ENCODE peak calls at places on chromosomes 5 and 9, in four cellular contexts. One of them, this sample, is unnamed.

GRCh38 chr9:97889941-97890557 is 32.3 kb downstream of the TRMO start:
- DNase-seq in GM12878: no peak
- DNase-seq in A549: peak
- DNase-seq in K562: peak
- DNase-seq in this sample: peak

GRCh38 chr9:25654417-25654816 is 23.8 kb downstream of the TUSC1 start:
- DNase-seq in A549: no peak
- DNase-seq in K562: no peak
- DNase-seq in GM12878: no peak
- DNase-seq in this sample: no peak

GRCh38 chr5:9787813-9788600 is 157.9 kb upstream of the TAS2R1 start:
- DNase-seq in A549: no peak
- DNase-seq in GM12878: no peak
- DNase-seq in K562: no peak
- DNase-seq in this sample: no peak

GRCh38 chr9:33113799-33114547 is 37.5 kb upstream of the SMU1 start:
- DNase-seq in A549: no peak
- DNase-seq in K562: no peak
- DNase-seq in GM12878: no peak
- DNase-seq in this sample: no peak

GRCh38 chr9:124278054-124278540 is 20.3 kb downstream of the NEK6 start:
- DNase-seq in A549: peak
- DNase-seq in GM12878: no peak
- DNase-seq in K562: peak
- DNase-seq in this sample: no peak

GRCh38 chr5:170648546-170648945 is 135.0 kb upstream of the GABRP start:
- DNase-seq in GM12878: no peak
- DNase-seq in A549: peak
- DNase-seq in K562: no peak
- DNase-seq in this sample: no peak

GRCh38 chr5:1720396-1721110 is 79.1 kb downstream of the MRPL36 start:
- DNase-seq in A549: no peak
- DNase-seq in K562: no peak
- DNase-seq in GM12878: no peak
- DNase-seq in this sample: no peak

GRCh38 chr9:133476531-133476930 is 2.4 kb downstream of the SLC2A6 start:
- DNase-seq in K562: no peak
- DNase-seq in A549: no peak
- DNase-seq in GM12878: no peak
- DNase-seq in this sample: no peak

GRCh38 chr9:87824216-87824875 is 58.3 kb upstream of the SPATA31E1 start:
- DNase-seq in K562: no peak
- DNase-seq in A549: no peak
- DNase-seq in GM12878: no peak
- DNase-seq in this sample: no peak

GRCh38 chr9:135335691-135336181 is 143.8 kb upstream of the PPP1R26 start:
- DNase-seq in GM12878: no peak
- DNase-seq in K562: no peak
- DNase-seq in A549: no peak
- DNase-seq in this sample: peak

GRCh38 chr5:135471726-135472125 is 19.6 kb upstream of the TIFAB start:
- DNase-seq in K562: no peak
- DNase-seq in GM12878: no peak
- DNase-seq in A549: no peak
- DNase-seq in this sample: no peak

GRCh38 chr9:83238871-83239624 is 176.1 kb upstream of the RASEF start:
- DNase-seq in K562: no peak
- DNase-seq in A549: peak
- DNase-seq in GM12878: no peak
- DNase-seq in this sample: no peak

GRCh38 chr9:83047839-83048775 is 14.8 kb downstream of the RASEF start:
- DNase-seq in A549: peak
- DNase-seq in K562: no peak
- DNase-seq in GM12878: no peak
- DNase-seq in this sample: no peak

GRCh38 chr5:18563853-18564252 is 929.6 kb downstream of the TAF11L14 start:
- DNase-seq in K562: no peak
- DNase-seq in A549: no peak
- DNase-seq in GM12878: no peak
- DNase-seq in this sample: no peak

GRCh38 chr5:151671979-151672378 is 14.7 kb downstream of the SPARC start:
- DNase-seq in GM12878: no peak
- DNase-seq in A549: no peak
- DNase-seq in K562: no peak
- DNase-seq in this sample: no peak

GRCh38 chr9:16871358-16872151 is 1.1 kb upstream of the BNC2 start:
- DNase-seq in K562: no peak
- DNase-seq in A549: peak
- DNase-seq in GM12878: no peak
- DNase-seq in this sample: peak

GRCh38 chr5:88660326-88660946 is 222.5 kb downstream of the MEF2C start:
- DNase-seq in A549: no peak
- DNase-seq in K562: no peak
- DNase-seq in GM12878: no peak
- DNase-seq in this sample: no peak

GRCh38 chr5:4832491-4832890 is 307.6 kb upstream of the ADAMTS16 start:
- DNase-seq in GM12878: no peak
- DNase-seq in A549: no peak
- DNase-seq in K562: no peak
- DNase-seq in this sample: no peak

GRCh38 chr5:36877667-36878420 is 1.3 kb downstream of the NIPBL start:
- DNase-seq in K562: no peak
- DNase-seq in GM12878: no peak
- DNase-seq in A549: peak
- DNase-seq in this sample: peak

GRCh38 chr9:73451003-73451402 is 299.3 kb downstream of the ANXA1 start:
- DNase-seq in A549: no peak
- DNase-seq in GM12878: no peak
- DNase-seq in K562: no peak
- DNase-seq in this sample: no peak

GRCh38 chr9:86783884-86784283 is 163.4 kb downstream of the GAS1 start:
- DNase-seq in K562: no peak
- DNase-seq in GM12878: no peak
- DNase-seq in A549: no peak
- DNase-seq in this sample: no peak

GRCh38 chr9:92154016-92154415 is 38.8 kb upstream of the SPTLC1 start:
- DNase-seq in GM12878: no peak
- DNase-seq in K562: no peak
- DNase-seq in A549: no peak
- DNase-seq in this sample: no peak

DNA sequence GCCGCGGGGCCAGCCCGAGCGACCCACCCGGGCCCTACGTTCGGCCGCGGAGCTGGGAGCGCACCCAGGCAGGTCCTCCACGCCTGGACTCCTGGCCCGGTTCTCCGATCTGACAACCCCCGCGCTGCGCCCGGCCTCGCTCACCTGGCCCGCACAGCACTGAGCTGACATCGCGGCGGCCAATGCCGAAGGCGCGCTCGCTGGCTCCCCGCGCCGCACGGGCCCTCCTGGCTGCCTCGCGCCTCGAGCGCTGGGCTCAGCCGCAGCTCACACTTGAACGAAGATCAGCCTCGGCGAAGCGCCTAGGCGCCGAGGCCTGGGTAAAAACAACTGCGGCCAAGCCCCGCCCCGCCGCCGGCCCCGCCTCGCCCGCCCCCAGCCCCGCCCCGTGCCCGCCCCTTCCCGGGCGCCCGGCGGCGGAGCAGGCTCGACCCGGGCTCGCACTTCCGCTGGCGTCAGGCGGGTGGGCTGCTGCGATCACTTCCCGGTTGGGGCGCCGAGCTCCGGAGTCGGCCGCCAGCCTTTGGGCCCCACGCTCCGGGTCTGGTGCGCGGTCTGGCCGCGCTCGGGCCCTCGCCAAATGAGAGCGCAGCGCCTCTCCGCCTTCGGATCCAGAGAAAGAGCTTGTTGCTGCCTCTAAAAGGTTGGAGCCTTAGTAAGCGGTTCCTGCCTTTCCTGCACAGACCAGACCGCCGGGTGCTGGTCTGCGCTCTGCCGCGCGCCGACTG is at the start of gene SERINC5:
- DNase-seq in K562: peak
- DNase-seq in GM12878: no peak
- DNase-seq in A549: peak
- DNase-seq in this sample: peak
- TF ChIP-seq CHD2 in K562: no peak
- TF ChIP-seq CHD2 in GM12878: no peak
- TF ChIP-seq CHD2 in A549: no peak
- TF ChIP-seq CHD2 in this sample: peak

GRCh38 chr9:91101598-91102168 is 260.0 kb downstream of the AUH start:
- DNase-seq in A549: no peak
- DNase-seq in K562: no peak
- DNase-seq in GM12878: no peak
- DNase-seq in this sample: no peak
- TF ChIP-seq RCOR1 in A549: no peak
- TF ChIP-seq RCOR1 in K562: no peak
- TF ChIP-seq RCOR1 in GM12878: no peak
- TF ChIP-seq RCOR1 in this sample: no peak

DNA sequence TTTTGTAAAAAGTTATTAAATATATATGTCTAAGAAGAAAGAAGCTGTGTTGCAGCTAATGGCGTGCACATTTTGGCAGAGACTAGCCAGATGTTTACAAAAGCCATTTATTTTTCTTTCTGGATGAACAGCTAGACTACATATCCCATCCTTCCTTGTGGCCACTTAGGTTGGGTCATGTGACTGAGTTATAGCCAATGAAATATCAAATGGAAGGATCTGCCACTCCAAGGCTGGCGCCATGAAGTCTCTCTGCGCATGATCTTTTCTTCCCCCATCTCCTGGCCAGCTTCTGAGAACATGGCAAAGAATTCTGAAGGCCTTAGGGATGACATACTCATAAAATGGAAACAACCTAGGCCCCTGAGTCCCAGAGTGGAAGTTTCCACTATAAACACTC is 244.2 kb upstream of the DAB2 start:
- DNase-seq in GM12878: no peak
- DNase-seq in K562: no peak
- DNase-seq in A549: peak
- DNase-seq in this sample: peak
- TF ChIP-seq CHD2 in GM12878: no peak
- TF ChIP-seq CHD2 in K562: no peak
- TF ChIP-seq CHD2 in A549: no peak
- TF ChIP-seq CHD2 in this sample: no peak

DNA sequence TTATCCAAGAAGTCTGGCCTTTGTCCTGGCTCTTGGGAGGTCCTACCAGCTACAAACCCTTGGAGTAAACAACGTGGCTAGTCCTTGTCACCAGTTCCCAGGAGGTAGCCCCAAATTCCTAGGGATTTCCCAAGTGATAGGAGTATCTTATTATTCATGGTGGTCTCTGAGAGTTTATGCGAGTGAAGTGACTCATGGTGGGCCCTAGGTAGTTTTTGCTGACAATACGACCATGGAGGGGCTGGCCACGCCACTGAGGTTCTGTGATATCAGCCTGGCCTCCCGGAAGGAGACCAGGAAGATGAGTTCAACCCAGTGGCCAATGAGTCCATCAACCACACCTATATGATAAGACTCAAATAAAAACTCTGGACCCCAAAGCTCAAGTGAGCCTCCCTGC is 3.6 kb upstream of the IL4 start:
- DNase-seq in GM12878: no peak
- DNase-seq in K562: no peak
- DNase-seq in A549: no peak
- DNase-seq in this sample: no peak
- TF ChIP-seq RCOR1 in GM12878: no peak
- TF ChIP-seq RCOR1 in K562: no peak
- TF ChIP-seq RCOR1 in A549: no peak
- TF ChIP-seq RCOR1 in this sample: no peak

DNA sequence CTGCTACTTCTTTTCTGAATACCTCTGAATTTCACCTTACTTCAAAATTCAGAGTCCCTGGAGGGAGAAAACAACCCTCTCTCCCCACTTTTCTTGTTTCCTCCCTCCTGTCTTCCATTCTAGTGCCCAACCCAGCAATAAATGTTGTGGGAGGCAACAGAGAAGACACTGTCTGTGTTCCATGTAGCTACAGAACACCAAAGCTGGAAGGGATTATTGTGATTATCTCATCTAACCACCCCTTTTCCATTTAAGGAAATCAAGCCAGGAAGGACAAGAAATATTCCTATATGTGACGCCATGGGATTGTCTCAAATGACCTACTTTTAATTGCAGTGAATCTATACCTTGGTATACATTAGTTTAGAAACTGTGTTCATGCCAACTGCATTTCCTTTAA is 476.6 kb upstream of the TNC start:
- DNase-seq in A549: no peak
- DNase-seq in K562: no peak
- DNase-seq in GM12878: no peak
- DNase-seq in this sample: no peak
- TF ChIP-seq CHD2 in A549: no peak
- TF ChIP-seq CHD2 in K562: no peak
- TF ChIP-seq CHD2 in GM12878: no peak
- TF ChIP-seq CHD2 in this sample: no peak

GRCh38 chr9:106883626-106884190 is 20.7 kb downstream of the ZNF462 start:
- DNase-seq in K562: no peak
- DNase-seq in GM12878: no peak
- DNase-seq in A549: no peak
- DNase-seq in this sample: no peak
- TF ChIP-seq RCOR1 in K562: no peak
- TF ChIP-seq RCOR1 in GM12878: no peak
- TF ChIP-seq RCOR1 in A549: no peak
- TF ChIP-seq RCOR1 in this sample: no peak

DNA sequence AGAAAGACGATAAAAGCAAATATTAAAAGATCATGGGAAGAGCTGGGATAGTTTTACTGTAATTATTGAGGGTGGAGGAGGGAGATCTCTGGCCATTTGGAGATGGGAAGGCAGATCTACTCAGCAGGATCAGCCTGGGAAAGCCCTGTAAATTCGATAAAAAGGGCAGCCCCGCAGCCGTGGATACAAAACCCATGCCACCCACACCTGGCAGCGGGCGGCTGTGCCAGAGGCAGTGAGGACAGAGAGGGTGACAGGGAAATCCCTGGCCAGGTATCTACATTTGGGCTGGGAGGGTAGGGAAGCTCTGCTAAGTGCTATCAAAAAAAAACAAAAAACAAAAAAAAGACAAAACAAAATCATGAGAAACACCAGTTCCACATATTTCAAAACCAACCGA is 379.2 kb upstream of the IRX1 start:
- DNase-seq in GM12878: no peak
- DNase-seq in K562: no peak
- DNase-seq in A549: no peak
- DNase-seq in this sample: no peak
- TF ChIP-seq CHD2 in GM12878: no peak
- TF ChIP-seq CHD2 in K562: no peak
- TF ChIP-seq CHD2 in A549: no peak
- TF ChIP-seq CHD2 in this sample: no peak

This sample was measured in SK-N-SH.